ENCODE peak calls at places on chromosomes 16 and 17, in seven cellular contexts. X, W, E, Q, U, F and L are unnamed samples.
A peak's percentile ranks its signal among the peaks of the same experiment; 100 is the strongest.

GRCh38 chr17:2213291-2213960 is 90.2 kb downstream of the SMG6 start:
- DNase-seq in X (no peak), W (no peak), E (peak; percentile 94), Q (no peak), U (no peak), F (no peak), L (peak; percentile 32)

GRCh38 chr16:85046957-85047866 is 19.6 kb downstream of the KIAA0513 start:
- DNase-seq in X (no peak), W (no peak), E (no peak), Q (no peak), U (peak; percentile 68), F (peak; percentile 85), L (no peak)

GRCh38 chr16:89873109-89873821 is at the start of gene TCF25:
- DNase-seq in X (peak; percentile 99), W (peak; percentile 68), E (peak; percentile 73), Q (peak; percentile 71), U (peak; percentile 86), F (peak; percentile 86), L (peak; percentile 52)

GRCh38 chr16:7025616-7026190 is 306.9 kb upstream of the RBFOX1 start:
- DNase-seq in X (peak; percentile 79), W (no peak), E (no peak), Q (peak; percentile 49), U (peak; percentile 71), F (peak; percentile 75), L (no peak)

GRCh38 chr16:8885674-8886592 is 3.8 kb downstream of the LITAFD start:
- DNase-seq in X (peak; percentile 69), W (no peak), E (no peak), Q (no peak), U (peak; percentile 39), F (no peak), L (peak; percentile 56)

GRCh38 chr17:3585826-3586225 is 23.4 kb downstream of the TRPV1 start:
- DNase-seq in X (no peak), W (no peak), E (no peak), Q (no peak), U (no peak), F (no peak), L (no peak)

GRCh38 chr17:47254403-47254943 is 846 bp downstream of the ITGB3 start:
- DNase-seq in X (peak; percentile 65), W (no peak), E (no peak), Q (no peak), U (no peak), F (no peak), L (no peak)

GRCh38 chr17:80694992-80695912 is 150.6 kb downstream of the RPTOR start:
- DNase-seq in X (no peak), W (no peak), E (no peak), Q (no peak), U (no peak), F (no peak), L (no peak)

GRCh38 chr17:41734139-41734948 is at the start of gene HAP1:
- DNase-seq in X (peak; percentile 83), W (no peak), E (no peak), Q (no peak), U (no peak), F (no peak), L (no peak)

GRCh38 chr17:2267354-2267753 is 36.2 kb downstream of the SMG6 start:
- DNase-seq in X (peak; percentile 27), W (no peak), E (no peak), Q (no peak), U (no peak), F (no peak), L (no peak)

GRCh38 chr17:59746849-59747445 is 39.5 kb downstream of the VMP1 start:
- DNase-seq in X (peak; percentile 44), W (no peak), E (peak; percentile 74), Q (peak; percentile 14), U (no peak), F (no peak), L (peak; percentile 53)

GRCh38 chr16:48813485-48813884 is 203.5 kb upstream of the N4BP1 start:
- DNase-seq in X (no peak), W (no peak), E (no peak), Q (no peak), U (no peak), F (no peak), L (no peak)
- TF ChIP-seq CTCF in X (no peak), W (no peak), E (no peak), Q (no peak), U (no peak), F (no peak), L (no peak)

GRCh38 chr17:51120357-51120738 is 320 bp downstream of the SPAG9 start:
- DNase-seq in X (peak; percentile 83), W (peak; percentile 38), E (no peak), Q (peak; percentile 39), U (no peak), F (peak; percentile 56), L (peak; percentile 22)

GRCh38 chr17:51121620-51122472 is 1.2 kb upstream of the SPAG9 start:
- DNase-seq in X (peak; percentile 55), W (peak; percentile 98), E (peak; percentile 95), Q (peak; percentile 97), U (peak; percentile 95), F (peak; percentile 93), L (peak; percentile 95)

GRCh38 chr17:51118330-51119195 is 2.1 kb downstream of the SPAG9 start:
- DNase-seq in X (peak; percentile 25), W (no peak), E (no peak), Q (peak; percentile 58), U (no peak), F (peak; percentile 90), L (no peak)

GRCh38 chr17:51120739-51121619 is at the start of gene SPAG9:
- DNase-seq in X (peak; percentile 100), W (peak; percentile 85), E (peak; percentile 97), Q (peak; percentile 94), U (peak; percentile 96), F (peak; percentile 96), L (peak; percentile 94)

DNA sequence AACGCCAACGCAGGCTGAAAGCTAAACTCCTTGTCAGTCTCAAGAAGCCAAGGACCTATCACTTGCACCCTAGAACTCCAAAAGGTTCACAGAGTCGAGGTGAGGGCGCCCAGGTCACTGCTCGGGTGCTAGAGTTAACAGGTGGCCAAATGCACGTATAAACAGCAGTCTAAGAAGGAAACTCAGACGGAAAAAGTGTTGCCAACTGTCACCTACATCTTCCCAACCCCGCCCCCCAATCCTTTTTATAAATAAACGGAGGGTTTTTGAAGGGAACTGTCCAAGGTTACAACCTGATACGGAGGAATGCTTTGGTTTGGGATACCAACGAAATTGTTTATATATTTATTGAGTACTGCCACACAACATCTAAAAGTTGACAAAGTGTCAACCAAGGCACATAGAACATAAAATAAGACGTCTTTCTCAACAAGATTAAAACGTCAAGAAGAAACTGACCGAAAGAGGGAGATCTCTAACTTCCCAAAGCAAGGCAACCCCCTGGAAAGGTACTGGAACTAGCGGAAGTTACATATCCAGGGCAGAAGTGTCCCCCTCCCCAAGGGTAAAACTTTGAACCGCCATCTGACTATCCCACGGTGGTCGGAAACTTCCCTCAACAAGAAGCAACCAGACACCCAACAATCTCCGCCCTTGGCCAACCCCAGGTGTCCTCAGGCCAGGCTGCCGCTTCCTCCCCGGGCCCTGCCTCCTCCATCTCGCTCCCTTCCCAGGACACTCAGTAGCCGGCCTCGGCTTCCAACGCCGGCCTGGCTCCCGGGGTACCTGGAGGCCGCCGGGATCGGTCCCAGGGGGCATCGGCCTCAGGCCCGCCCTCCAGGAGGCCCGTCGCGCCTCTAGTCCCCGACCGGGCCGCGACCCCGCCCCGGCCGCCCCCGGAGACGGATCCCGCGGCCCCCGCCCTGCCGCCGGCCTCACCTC is 982 bp downstream of the SPAG9 start:
- DNase-seq in X (peak; percentile 24), W (peak; percentile 24), E (peak; percentile 41), Q (peak; percentile 51), U (peak; percentile 68), F (peak; percentile 58), L (peak; percentile 10)
- TF ChIP-seq CTCF in X (peak; percentile 50), W (peak; percentile 51), E (peak; percentile 43), Q (no peak), U (no peak), F (no peak), L (peak; percentile 44)

DNA sequence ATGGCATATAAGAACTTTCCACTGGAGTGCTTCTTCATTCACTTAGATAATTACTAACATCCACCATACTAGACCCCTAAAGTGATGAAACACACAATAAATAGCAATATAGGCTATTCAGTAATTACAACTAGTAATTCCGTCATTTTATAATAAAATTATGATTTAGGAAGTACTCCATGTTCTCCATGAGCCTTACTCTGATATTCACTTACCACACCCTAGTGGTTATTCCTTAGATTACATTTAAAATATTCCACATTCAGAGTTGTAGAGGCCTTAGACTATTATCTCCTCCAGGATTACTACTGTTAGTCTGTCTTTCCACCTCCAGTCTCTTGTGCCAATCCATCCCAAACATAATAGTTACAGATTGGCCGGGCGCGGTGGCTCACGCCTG is 62.4 kb downstream of the STH start:
- DNase-seq in X (no peak), W (no peak), E (no peak), Q (no peak), U (no peak), F (no peak), L (peak; percentile 18)
- TF ChIP-seq CTCF in X (peak; percentile 62), W (peak; percentile 57), E (peak; percentile 36), Q (no peak), U (peak; percentile 30), F (no peak), L (peak; percentile 75)

DNA sequence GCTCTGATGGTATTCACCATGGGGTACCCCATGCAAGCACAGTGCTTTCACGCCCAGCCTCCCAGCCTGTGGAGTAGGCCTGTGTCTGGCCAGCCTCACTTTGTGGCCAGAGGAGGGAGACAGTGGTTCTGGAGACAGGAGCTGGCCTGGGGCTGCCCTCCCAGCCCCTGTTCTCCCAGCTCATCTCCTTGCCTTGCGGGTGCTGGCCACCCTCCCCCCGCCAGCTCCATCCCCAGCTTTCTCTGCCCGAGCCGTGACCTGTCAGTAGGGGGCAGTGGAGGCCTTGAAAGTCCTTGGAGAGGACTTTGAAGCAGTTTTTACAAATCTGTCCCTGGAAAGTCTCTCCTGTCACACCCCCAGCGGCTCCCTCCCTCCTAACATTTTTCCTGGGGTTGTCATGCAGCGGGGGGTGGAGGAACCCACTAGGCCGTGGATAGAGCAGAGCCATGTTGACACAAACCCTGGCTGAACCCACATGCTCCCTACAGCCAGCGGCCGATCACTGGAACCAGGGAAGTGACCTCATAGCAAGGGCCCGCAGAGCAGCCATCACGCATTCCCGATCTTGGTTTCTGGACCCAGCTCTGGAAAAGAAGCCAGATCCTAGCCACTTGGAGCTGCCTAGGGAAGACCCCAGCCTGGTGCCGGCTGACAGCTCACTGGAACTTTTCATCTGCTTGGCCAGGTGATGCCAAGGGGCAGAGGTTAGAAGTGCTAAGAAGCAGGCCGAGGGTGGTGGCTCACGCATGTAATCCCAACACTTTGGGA is 289.4 kb downstream of the SEC14L1 start:
- DNase-seq in X (peak; percentile 93), W (no peak), E (peak; percentile 99), Q (peak; percentile 72), U (peak; percentile 84), F (peak; percentile 91), L (peak; percentile 99)
- TF ChIP-seq CTCF in X (peak; percentile 99), W (peak; percentile 82), E (peak; percentile 74), Q (no peak), U (peak; percentile 79), F (peak; percentile 72), L (peak; percentile 92)

GRCh38 chr17:62179525-62180161 is 114.6 kb upstream of the MED13 start:
- DNase-seq in X (no peak), W (peak; percentile 77), E (peak; percentile 18), Q (no peak), U (no peak), F (peak; percentile 48), L (peak; percentile 64)
- TF ChIP-seq CTCF in X (peak; percentile 60), W (peak; percentile 91), E (no peak), Q (no peak), U (no peak), F (peak; percentile 32), L (no peak)

GRCh38 chr17:7014995-7015586 is 2.7 kb downstream of the RNASEK start:
- DNase-seq in X (no peak), W (peak; percentile 32), E (peak; percentile 59), Q (no peak), U (no peak), F (peak; percentile 45), L (peak; percentile 39)
- TF ChIP-seq CTCF in X (no peak), W (no peak), E (no peak), Q (no peak), U (peak; percentile 31), F (peak; percentile 30), L (peak; percentile 76)